ENCODE peak calls at places on chromosomes 6 and 20, in four cellular contexts. N, M, R and G are unnamed samples.

GRCh38 chr20:14801591-14802325 is 464.3 kb upstream of the FLRT3 start:
- DNase-seq in N (no peak), M (no peak), R (peak; percentile 4), G (no peak)

GRCh38 chr20:41604002-41604401 is 14.2 kb downstream of the CHD6 start:
- DNase-seq in N (no peak), M (no peak), R (no peak), G (no peak)

GRCh38 chr20:44176833-44177533 is 10.0 kb downstream of the JPH2 start:
- DNase-seq in N (no peak), M (no peak), R (no peak), G (no peak)

GRCh38 chr6:28953039-28953872 is 29.5 kb upstream of the TRIM27 start:
- DNase-seq in N (peak; percentile 92), M (peak; percentile 59), R (peak; percentile 56), G (no peak)

GRCh38 chr6:42385339-42385738 is 66.4 kb downstream of the TRERF1 start:
- DNase-seq in N (no peak), M (no peak), R (no peak), G (no peak)

GRCh38 chr6:11653028-11653583 is 115.6 kb downstream of the TMEM170B start:
- DNase-seq in N (peak; percentile 30), M (no peak), R (no peak), G (peak; percentile 19)

GRCh38 chr6:37371158-37372083 is 17.6 kb downstream of the RNF8 start:
- DNase-seq in N (no peak), M (no peak), R (no peak), G (no peak)

GRCh38 chr6:70166088-70166958 is 136.6 kb downstream of the COL9A1 start:
- DNase-seq in N (peak; percentile 78), M (peak; percentile 29), R (no peak), G (no peak)

GRCh38 chr20:41155267-41155666 is 17.9 kb downstream of the PLCG1 start:
- DNase-seq in N (no peak), M (no peak), R (no peak), G (no peak)

GRCh38 chr20:9040874-9041524 is 27.9 kb upstream of the PLCB4 start:
- DNase-seq in N (peak; percentile 35), M (no peak), R (no peak), G (no peak)
- TF ChIP-seq SPI1 in N (no peak), M (no peak), R (no peak), G (no peak)

GRCh38 chr20:2122921-2123320 is 21.3 kb downstream of the STK35 start:
- DNase-seq in N (no peak), M (no peak), R (no peak), G (no peak)
- TF ChIP-seq SPI1 in N (no peak), M (no peak), R (no peak), G (no peak)

GRCh38 chr20:21372016-21372415 is 25.3 kb downstream of the NKX2-4 start:
- DNase-seq in N (no peak), M (no peak), R (no peak), G (no peak)

GRCh38 chr20:21364413-21364812 is 32.9 kb downstream of the NKX2-4 start:
- DNase-seq in N (no peak), M (no peak), R (no peak), G (no peak)

GRCh38 chr20:21365771-21366170 is 31.6 kb downstream of the NKX2-4 start:
- DNase-seq in N (no peak), M (no peak), R (no peak), G (no peak)

GRCh38 chr20:21371193-21371592 is 26.1 kb downstream of the NKX2-4 start:
- DNase-seq in N (no peak), M (no peak), R (no peak), G (no peak)

DNA sequence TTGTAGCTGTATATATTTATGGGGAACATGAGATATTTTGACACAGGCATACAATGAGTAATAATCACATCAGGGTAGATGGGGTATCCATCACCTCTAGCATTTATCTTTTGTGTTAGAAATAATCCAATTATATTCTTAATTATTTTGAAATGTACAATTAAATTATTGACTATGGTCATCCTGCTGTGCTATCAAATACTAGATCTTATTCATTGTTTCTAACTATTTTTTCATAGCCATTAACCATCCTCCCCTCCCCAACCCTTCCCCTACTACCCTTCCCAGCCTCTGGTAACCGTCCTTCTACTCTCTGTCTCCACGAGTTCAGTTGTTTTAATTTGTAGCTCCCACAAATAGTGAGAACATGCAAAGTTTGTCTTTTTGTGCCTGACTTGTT is 28.5 kb downstream of the NKX2-4 start:
- DNase-seq in N (no peak), M (no peak), R (no peak), G (no peak)
- TF ChIP-seq SPI1 in N (no peak), M (no peak), R (no peak), G (no peak)

GRCh38 chr6:168134399-168135201 is 55.6 kb upstream of the FRMD1 start:
- DNase-seq in N (no peak), M (no peak), R (no peak), G (no peak)

GRCh38 chr6:168133186-168133585 is 54.2 kb upstream of the FRMD1 start:
- DNase-seq in N (no peak), M (no peak), R (no peak), G (no peak)

GRCh38 chr6:168131464-168132415 is 52.7 kb upstream of the FRMD1 start:
- DNase-seq in N (no peak), M (no peak), R (no peak), G (no peak)

GRCh38 chr6:168132531-168133184 is 53.6 kb upstream of the FRMD1 start:
- DNase-seq in N (peak; percentile 39), M (no peak), R (no peak), G (no peak)

GRCh38 chr6:168133707-168134398 is 54.8 kb upstream of the FRMD1 start:
- DNase-seq in N (no peak), M (no peak), R (no peak), G (no peak)
- TF ChIP-seq SPI1 in N (no peak), M (no peak), R (no peak), G (no peak)